ENCODE peak calls at places on chromosomes 11 and 22, in four cellular contexts. N, X, B and R are unnamed samples.

GRCh38 chr11:125123947-125124633 is 12.7 kb upstream of the TMEM218 start:
- DNase-seq in N (peak), X (peak), B (peak), R (peak)

GRCh38 chr11:72568861-72569260 is 105.4 kb downstream of the PDE2A start:
- DNase-seq in N (peak), X (no peak), B (no peak), R (peak)

GRCh38 chr11:86849679-86850078 is 49.3 kb downstream of the PRSS23 start:
- DNase-seq in N (no peak), X (no peak), B (no peak), R (no peak)

GRCh38 chr11:2837096-2837601 is 48.4 kb downstream of the CDKN1C start:
- DNase-seq in N (peak), X (no peak), B (no peak), R (peak)

GRCh38 chr11:1203505-1204271 is 19.2 kb upstream of the MUC5B start:
- DNase-seq in N (no peak), X (no peak), B (no peak), R (no peak)

GRCh38 chr22:30340911-30341685 is 14.4 kb upstream of the TBC1D10A start:
- DNase-seq in N (no peak), X (no peak), B (no peak), R (no peak)

GRCh38 chr22:25494774-25495173 is 69.7 kb upstream of the GRK3 start:
- DNase-seq in N (no peak), X (no peak), B (no peak), R (no peak)

GRCh38 chr11:126862664-126863247 is 137.8 kb downstream of the KIRREL3 start:
- DNase-seq in N (no peak), X (no peak), B (no peak), R (no peak)

GRCh38 chr11:66369073-66369894 is 2.3 kb downstream of the SLC29A2 start:
- DNase-seq in N (no peak), X (no peak), B (no peak), R (no peak)

GRCh38 chr22:22027955-22028354 is 45.4 kb upstream of the TOP3B start:
- DNase-seq in N (no peak), X (no peak), B (no peak), R (no peak)

GRCh38 chr11:75376175-75376574 is 23.1 kb upstream of the RPS3 start:
- DNase-seq in N (peak), X (no peak), B (no peak), R (no peak)

GRCh38 chr11:71449596-71449995 is 1.4 kb upstream of the DHCR7 start:
- DNase-seq in N (no peak), X (no peak), B (no peak), R (no peak)

GRCh38 chr11:95647805-95648379 is 141.7 kb downstream of the FAM76B start:
- DNase-seq in N (peak), X (no peak), B (no peak), R (no peak)

GRCh38 chr11:7444582-7444981 is 40.7 kb upstream of the OLFML1 start:
- DNase-seq in N (no peak), X (peak), B (no peak), R (no peak)

GRCh38 chr11:69352715-69353325 is 58.9 kb downstream of the MYEOV start:
- DNase-seq in N (peak), X (no peak), B (no peak), R (peak)

GRCh38 chr22:24189249-24190158 is 8.2 kb downstream of the SUSD2 start:
- DNase-seq in N (peak), X (no peak), B (peak), R (peak)

GRCh38 chr11:128431931-128432330 is 155.4 kb downstream of the ETS1 start:
- DNase-seq in N (no peak), X (no peak), B (no peak), R (no peak)

GRCh38 chr22:20634560-20635226 is 127.3 kb downstream of the MED15 start:
- DNase-seq in N (no peak), X (no peak), B (no peak), R (no peak)

GRCh38 chr11:125069796-125070195 is 6.7 kb downstream of the SLC37A2 start:
- DNase-seq in N (no peak), X (no peak), B (no peak), R (peak)

GRCh38 chr11:22666700-22667439 is 459 bp downstream of the GAS2 start:
- DNase-seq in N (peak), X (no peak), B (no peak), R (no peak)

GRCh38 chr22:38870791-38871359 is 1.1 kb downstream of the CBX6 start:
- DNase-seq in N (no peak), X (no peak), B (peak), R (no peak)

GRCh38 chr11:107928767-107929507 is 689 bp downstream of the RAB39A start:
- DNase-seq in N (no peak), X (no peak), B (no peak), R (no peak)

GRCh38 chr22:46007003-46007847 is 30.3 kb upstream of the WNT7B start:
- DNase-seq in N (peak), X (no peak), B (no peak), R (peak)

GRCh38 chr22:47197735-47198500 is 435.5 kb downstream of the TBC1D22A start:
- DNase-seq in N (no peak), X (no peak), B (no peak), R (no peak)

GRCh38 chr11:27184458-27185312 is 144.1 kb downstream of the BBOX1 start:
- DNase-seq in N (no peak), X (no peak), B (no peak), R (no peak)

GRCh38 chr11:8699903-8700302 is 17.3 kb downstream of the RPL27A start:
- DNase-seq in N (peak), X (no peak), B (no peak), R (no peak)
- H3K4me3 ChIP-seq in N (no peak), X (no peak), B (no peak), R (no peak)

GRCh38 chr22:26986884-26987283 is 329.5 kb downstream of the MIAT start:
- DNase-seq in N (peak), X (no peak), B (no peak), R (no peak)
- H3K4me3 ChIP-seq in N (no peak), X (no peak), B (no peak), R (no peak)

DNA sequence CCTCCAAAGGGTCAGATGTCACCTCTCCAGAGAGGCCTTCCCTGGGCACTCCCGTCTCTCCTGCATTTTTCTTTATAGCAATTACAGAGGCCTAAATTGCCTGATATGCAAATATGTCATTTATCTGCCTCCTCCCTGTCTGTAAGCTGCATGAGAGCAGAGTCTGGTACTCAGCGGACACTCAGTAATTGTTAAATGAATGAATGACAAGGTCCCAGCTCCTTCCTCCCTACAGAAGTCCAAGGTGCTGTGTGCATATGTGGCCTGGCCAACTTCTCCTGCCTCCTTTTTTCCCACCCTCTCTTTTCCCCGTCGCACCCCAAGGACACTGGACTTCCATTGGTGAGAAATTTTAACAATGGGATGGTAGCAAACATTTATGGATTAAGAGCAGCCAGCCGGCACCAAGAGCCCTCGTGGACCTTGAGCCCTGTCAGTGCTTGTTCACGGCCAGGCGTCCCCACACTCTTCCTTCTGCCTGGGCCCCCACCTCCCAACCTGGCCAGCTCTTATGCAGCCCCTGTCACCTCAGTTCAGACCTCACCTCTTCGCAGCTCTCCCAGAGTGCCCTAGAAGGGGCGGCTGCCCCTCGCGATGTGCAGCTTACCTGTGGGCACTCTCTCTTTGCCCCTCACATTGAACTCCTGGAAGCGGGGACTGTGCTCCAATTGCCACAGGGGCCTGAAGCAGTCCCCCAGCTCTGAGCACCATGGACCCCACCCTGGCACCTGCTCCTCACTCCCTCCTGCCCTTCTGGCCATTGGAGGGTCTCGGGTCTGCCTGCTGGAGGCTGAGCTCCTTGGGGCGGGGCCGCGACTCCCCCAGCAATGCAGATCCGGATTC is 1.5 kb downstream of the TMPRSS6 start:
- DNase-seq in N (no peak), X (no peak), B (no peak), R (no peak)
- H3K4me3 ChIP-seq in N (no peak), X (no peak), B (no peak), R (no peak)

GRCh38 chr11:121318848-121319834 is 26.6 kb downstream of the SC5D start:
- DNase-seq in N (peak), X (peak), B (peak), R (peak)

GRCh38 chr11:121328213-121328966 is 35.8 kb downstream of the SC5D start:
- DNase-seq in N (no peak), X (no peak), B (peak), R (no peak)

GRCh38 chr11:121326230-121326629 is 33.7 kb downstream of the SC5D start:
- DNase-seq in N (no peak), X (no peak), B (no peak), R (no peak)

GRCh38 chr11:121321614-121322243 is 29.2 kb downstream of the SC5D start:
- DNase-seq in N (peak), X (no peak), B (peak), R (peak)

DNA sequence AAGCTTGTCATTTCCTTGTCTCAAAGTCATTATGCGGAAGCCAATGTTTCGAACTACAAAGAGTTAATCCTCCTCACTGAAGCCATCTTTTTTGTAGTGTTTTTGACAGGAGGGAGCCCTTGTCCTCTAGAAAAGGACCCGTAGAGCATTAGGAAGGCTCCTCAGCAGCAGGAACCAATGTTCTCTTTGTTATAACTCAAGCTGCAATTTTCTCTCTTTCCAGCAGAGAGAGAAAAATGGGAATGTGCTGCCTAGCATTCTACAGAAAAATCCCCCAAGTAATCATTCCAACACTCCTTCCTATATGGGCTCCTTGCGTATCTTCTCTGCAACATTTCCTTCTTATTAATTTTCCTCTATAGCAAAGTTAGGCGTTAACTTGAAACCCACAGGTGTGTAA is 30.6 kb downstream of the SC5D start:
- DNase-seq in N (no peak), X (no peak), B (no peak), R (no peak)
- H3K4me3 ChIP-seq in N (no peak), X (no peak), B (no peak), R (no peak)

DNA sequence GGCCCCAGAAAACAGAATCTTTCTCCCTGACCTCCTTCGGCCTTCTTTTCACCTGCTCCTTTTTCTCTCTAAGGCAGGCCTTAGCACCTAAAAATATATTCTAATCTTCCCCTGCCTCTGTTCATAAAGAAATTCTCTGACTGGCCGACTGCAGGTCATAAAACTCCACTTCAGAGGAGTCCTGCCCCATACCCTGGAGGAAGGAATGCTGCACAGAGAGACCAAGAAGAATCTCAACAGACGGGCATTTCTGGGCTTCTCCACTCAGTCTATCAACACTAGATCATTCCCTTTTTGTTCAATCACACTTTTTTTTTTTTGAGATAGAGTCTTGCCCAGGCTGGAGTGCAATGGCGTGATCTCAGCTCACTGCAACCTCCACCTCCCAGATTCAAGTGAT is 19.7 kb upstream of the PGA3 start:
- DNase-seq in N (no peak), X (no peak), B (no peak), R (no peak)
- H3K4me3 ChIP-seq in N (no peak), X (no peak), B (no peak), R (no peak)

GRCh38 chr11:59559886-59560285 is 48.5 kb downstream of the OR4D9 start:
- DNase-seq in N (no peak), X (no peak), B (no peak), R (no peak)

GRCh38 chr11:59560290-59560701 is 49.0 kb downstream of the OR4D9 start:
- DNase-seq in N (peak), X (peak), B (peak), R (peak)

GRCh38 chr11:59556883-59557205 is 45.5 kb downstream of the OR4D9 start:
- DNase-seq in N (peak), X (no peak), B (no peak), R (peak)

GRCh38 chr11:59556115-59556882 is 45.0 kb downstream of the OR4D9 start:
- DNase-seq in N (peak), X (no peak), B (peak), R (peak)

DNA sequence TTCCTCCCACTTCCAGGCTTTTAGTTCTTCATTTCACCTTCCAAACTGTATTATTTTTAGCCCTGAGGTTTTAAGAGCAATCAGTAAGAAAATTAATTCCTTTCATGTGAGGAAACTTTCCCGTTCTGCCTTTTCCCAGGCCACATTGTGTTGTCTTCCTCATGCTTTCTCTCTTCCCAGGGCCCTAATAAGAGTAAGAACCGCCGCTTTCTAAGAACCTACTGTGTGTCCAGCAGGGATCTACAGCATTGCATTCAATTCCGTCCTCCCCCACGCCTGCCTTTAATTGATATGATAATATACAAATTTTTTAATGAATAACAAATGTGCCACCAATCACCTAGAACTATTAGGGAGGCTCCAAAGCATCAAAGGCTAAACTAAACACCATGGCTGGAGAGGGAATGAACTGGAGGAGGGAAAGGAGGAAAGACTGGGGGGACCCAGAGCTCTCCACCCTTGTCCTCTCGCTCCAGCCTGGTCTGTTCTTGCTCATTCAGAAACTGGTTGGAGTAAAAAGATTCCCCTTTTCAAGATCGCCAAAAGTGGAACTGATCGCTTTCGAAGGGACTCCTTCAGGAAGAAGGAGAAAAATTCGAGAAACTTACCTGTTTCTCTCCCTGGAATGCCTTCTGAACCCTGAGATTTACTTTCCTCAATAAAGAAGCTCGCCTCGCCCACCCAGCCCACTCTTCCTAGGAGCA is 46.8 kb downstream of the OR4D9 start:
- DNase-seq in N (no peak), X (no peak), B (no peak), R (no peak)
- H3K4me3 ChIP-seq in N (no peak), X (peak), B (no peak), R (peak)

DNA sequence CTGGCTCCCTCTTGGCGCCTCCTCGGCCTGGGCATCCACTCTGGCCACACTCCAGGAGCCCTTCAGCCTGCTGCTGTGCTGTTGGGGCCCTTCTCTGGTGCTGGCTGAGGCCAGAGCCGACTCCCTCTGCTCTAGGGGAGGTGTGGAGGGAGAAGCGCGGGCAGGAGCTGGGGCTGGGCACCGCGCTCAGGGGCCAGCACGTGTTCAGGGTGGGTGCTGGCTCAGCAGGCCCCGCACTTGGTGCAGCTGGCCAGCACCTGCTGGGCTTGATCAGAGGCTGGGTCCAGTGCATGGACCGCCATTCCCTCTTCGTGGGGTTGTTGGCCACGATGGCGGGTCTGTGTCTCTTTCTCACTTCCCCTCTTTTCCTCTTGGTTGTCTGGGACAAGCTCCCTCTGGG is 2381.0 kb downstream of the LRRC4C start:
- DNase-seq in N (no peak), X (no peak), B (no peak), R (no peak)
- H3K4me3 ChIP-seq in N (no peak), X (no peak), B (no peak), R (no peak)